ENCODE peak calls at places on chromosomes 6 and 20, in six cellular contexts. H, C, W, D, I and S are unnamed samples.
A peak's percentile ranks its signal among the peaks of the same experiment; 100 is the strongest.

GRCh38 chr6:94636780-94637385 is 940.5 kb upstream of the MANEA start:
- DNase-seq in H (no peak), C (peak; percentile 1), W (no peak), D (no peak), I (no peak), S (no peak)

GRCh38 chr20:3222635-3223600 is 13.6 kb downstream of the ITPA start:
- DNase-seq in H (no peak), C (no peak), W (no peak), D (peak; percentile 88), I (peak; percentile 77), S (no peak)

GRCh38 chr6:26500102-26500501 is at the start of gene BTN1A1:
- DNase-seq in H (no peak), C (no peak), W (no peak), D (no peak), I (no peak), S (no peak)

GRCh38 chr6:168711049-168711640 is 270.2 kb downstream of the SMOC2 start:
- DNase-seq in H (no peak), C (no peak), W (no peak), D (no peak), I (no peak), S (peak; percentile 0)

GRCh38 chr20:57092900-57093238 is 173.6 kb downstream of the BMP7 start:
- DNase-seq in H (no peak), C (no peak), W (no peak), D (no peak), I (no peak), S (no peak)

GRCh38 chr20:33875055-33875454 is 63.9 kb downstream of the CHMP4B start:
- DNase-seq in H (peak; percentile 86), C (no peak), W (no peak), D (peak; percentile 83), I (peak; percentile 41), S (no peak)

GRCh38 chr6:21135484-21136005 is 458.0 kb upstream of the SOX4 start:
- DNase-seq in H (no peak), C (no peak), W (no peak), D (no peak), I (no peak), S (no peak)

GRCh38 chr6:129543981-129544380 is 166.0 kb downstream of the ARHGAP18 start:
- DNase-seq in H (no peak), C (peak; percentile 6), W (no peak), D (no peak), I (no peak), S (peak; percentile 53)

GRCh38 chr20:47854687-47855212 is 69.5 kb upstream of the SULF2 start:
- DNase-seq in H (peak; percentile 33), C (peak; percentile 47), W (no peak), D (no peak), I (no peak), S (peak; percentile 55)

GRCh38 chr6:104682722-104683643 is 176.7 kb downstream of the HACE1 start:
- DNase-seq in H (peak; percentile 31), C (peak; percentile 18), W (no peak), D (peak; percentile 86), I (peak; percentile 54), S (peak; percentile 64)

GRCh38 chr20:63011798-63012197 is 5.0 kb upstream of the BHLHE23 start:
- DNase-seq in H (no peak), C (no peak), W (no peak), D (no peak), I (no peak), S (no peak)

GRCh38 chr6:50818673-50819072 is at the start of gene TFAP2B:
- DNase-seq in H (no peak), C (no peak), W (no peak), D (no peak), I (no peak), S (no peak)

GRCh38 chr6:16684896-16685554 is 76.2 kb downstream of the ATXN1 start:
- DNase-seq in H (no peak), C (peak; percentile 89), W (no peak), D (no peak), I (no peak), S (peak; percentile 90)

GRCh38 chr6:29947292-29947980 is 5.1 kb downstream of the HLA-A start:
- DNase-seq in H (no peak), C (no peak), W (no peak), D (no peak), I (no peak), S (no peak)

GRCh38 chr6:128848169-128848935 is 34.6 kb upstream of the LAMA2 start:
- DNase-seq in H (no peak), C (no peak), W (no peak), D (no peak), I (no peak), S (peak; percentile 18)

GRCh38 chr6:26044140-26045045 is 42.8 kb upstream of the HFE start:
- DNase-seq in H (peak; percentile 64), C (no peak), W (peak; percentile 71), D (peak; percentile 89), I (peak; percentile 77), S (peak; percentile 33)

GRCh38 chr6:19771753-19772336 is 65.3 kb upstream of the ID4 start:
- DNase-seq in H (no peak), C (peak; percentile 41), W (no peak), D (no peak), I (no peak), S (peak; percentile 43)

GRCh38 chr6:105374010-105374420 is 28.9 kb downstream of the PREP start:
- DNase-seq in H (no peak), C (peak; percentile 35), W (no peak), D (no peak), I (no peak), S (peak; percentile 59)

GRCh38 chr20:14617123-14617522 is 279.7 kb upstream of the FLRT3 start:
- DNase-seq in H (no peak), C (peak; percentile 6), W (no peak), D (no peak), I (no peak), S (no peak)

GRCh38 chr20:32524871-32525501 is 60.1 kb downstream of the NOL4L start:
- DNase-seq in H (no peak), C (no peak), W (peak; percentile 93), D (peak; percentile 89), I (peak; percentile 80), S (no peak)

GRCh38 chr6:327538-328183 is 35.4 kb downstream of the DUSP22 start:
- DNase-seq in H (no peak), C (peak; percentile 67), W (peak; percentile 68), D (no peak), I (no peak), S (no peak)

GRCh38 chr20:46702447-46703203 is 6.8 kb upstream of the SLC2A10 start:
- DNase-seq in H (no peak), C (no peak), W (no peak), D (no peak), I (no peak), S (no peak)

GRCh38 chr6:119463081-119463626 is 113.6 kb upstream of the MAN1A1 start:
- DNase-seq in H (peak; percentile 81), C (no peak), W (no peak), D (no peak), I (no peak), S (no peak)

GRCh38 chr20:58325914-58326313 is 16.4 kb downstream of the RAB22A start:
- DNase-seq in H (no peak), C (no peak), W (no peak), D (no peak), I (no peak), S (no peak)

GRCh38 chr6:53426544-53427270 is 78.0 kb upstream of the ELOVL5 start:
- DNase-seq in H (peak; percentile 75), C (no peak), W (no peak), D (no peak), I (no peak), S (no peak)

GRCh38 chr6:155171747-155172191 is 92.0 kb upstream of the CLDN20 start:
- DNase-seq in H (no peak), C (peak; percentile 85), W (no peak), D (no peak), I (no peak), S (peak; percentile 38)

GRCh38 chr6:81793811-81794210 is 41.3 kb upstream of the TENT5A start:
- DNase-seq in H (no peak), C (peak; percentile 24), W (no peak), D (no peak), I (no peak), S (peak; percentile 37)

GRCh38 chr20:24340933-24341332 is 128.5 kb upstream of the SYNDIG1 start:
- DNase-seq in H (no peak), C (no peak), W (no peak), D (no peak), I (no peak), S (no peak)

GRCh38 chr20:8152183-8152582 is 20.1 kb downstream of the PLCB1 start:
- DNase-seq in H (no peak), C (peak; percentile 75), W (no peak), D (no peak), I (no peak), S (peak; percentile 58)

GRCh38 chr6:45021652-45022051 is 306.5 kb upstream of the RUNX2 start:
- DNase-seq in H (no peak), C (peak; percentile 17), W (no peak), D (no peak), I (no peak), S (peak; percentile 11)

DNA sequence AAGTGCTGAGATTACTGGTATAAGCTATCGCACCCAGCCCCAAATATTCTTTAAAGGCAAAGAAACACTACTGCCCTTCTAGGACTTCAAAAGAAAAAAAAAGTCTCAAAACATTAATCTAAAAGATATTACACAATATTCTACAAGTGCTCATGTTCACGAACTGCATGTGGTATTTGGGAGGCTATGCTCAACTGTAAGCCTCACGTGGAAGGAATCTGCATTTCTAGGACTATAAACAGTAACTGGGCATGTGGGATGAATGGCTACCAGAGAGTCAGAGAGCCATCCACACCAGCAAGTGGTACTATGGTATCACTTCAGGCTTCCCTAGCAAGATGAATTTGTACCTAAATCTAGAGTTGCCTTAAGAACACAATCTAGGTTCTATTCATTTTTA is 50.0 kb downstream of the FKBP5 start:
- DNase-seq in H (no peak), C (no peak), W (no peak), D (no peak), I (no peak), S (no peak)
- TF ChIP-seq CTCF in H (no peak), C (no peak), W (no peak), D (no peak), I (no peak), S (no peak)

GRCh38 chr6:158185729-158186456 is 17.7 kb downstream of the GTF2H5 start:
- DNase-seq in H (no peak), C (peak; percentile 88), W (no peak), D (no peak), I (no peak), S (peak; percentile 53)
- H3K27ac ChIP-seq in H (no peak overlapping the region), C (peak overlapping the region; percentile 32), W (no peak overlapping the region), D (no peak overlapping the region), I (no peak overlapping the region), S (no peak overlapping the region)

DNA sequence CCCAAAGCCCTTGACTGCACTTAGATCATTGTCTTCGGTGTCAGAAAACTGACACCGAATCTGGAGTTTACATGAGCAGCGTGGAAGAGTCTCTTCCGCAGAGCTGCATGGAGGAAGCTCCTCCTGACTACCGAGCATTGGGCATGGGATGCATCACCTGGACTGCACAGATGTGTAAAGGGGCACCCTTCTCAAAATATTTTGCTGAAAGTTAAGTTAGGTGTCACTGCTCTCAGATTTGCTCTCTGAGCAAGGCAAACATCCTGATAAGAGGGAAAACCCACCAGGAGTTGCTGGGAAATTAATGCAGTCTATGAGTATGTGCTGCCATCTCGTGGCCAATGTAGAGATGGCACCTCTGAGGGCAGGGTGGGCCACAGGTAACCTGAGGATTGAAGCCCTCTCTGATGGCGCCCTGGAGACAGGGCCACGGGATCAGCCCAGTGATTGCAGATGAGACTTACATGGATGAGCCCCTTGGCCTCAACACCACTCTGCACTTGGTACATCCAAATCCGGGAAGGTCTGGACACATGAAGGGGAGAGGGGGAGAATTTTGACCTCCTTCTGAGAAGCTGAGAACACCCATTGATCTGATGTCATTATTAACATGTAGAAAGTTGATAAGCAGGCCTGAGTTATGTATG is 129.9 kb downstream of the LPA start:
- DNase-seq in H (peak; percentile 7), C (peak; percentile 10), W (peak; percentile 70), D (peak; percentile 79), I (peak; percentile 63), S (peak; percentile 46)
- H3K4me3 ChIP-seq in H (no peak overlapping the region), C (no peak overlapping the region), W (no peak overlapping the region), D (no peak overlapping the region), I (peak overlapping the region; percentile 13), S (peak overlapping the region; percentile 18)

GRCh38 chr6:139600919-139601470 is 226.5 kb upstream of the CITED2 start:
- DNase-seq in H (peak; percentile 21), C (no peak), W (no peak), D (no peak), I (no peak), S (no peak)
- TF ChIP-seq CTCF in H (no peak), C (no peak), W (no peak), D (no peak), I (no peak), S (no peak)